ENCODE peak calls at places on chromosome 18, in eight cellular contexts. One of them, this sample, is unnamed.

GRCh38 chr18:33576999-33577687 is 876 bp upstream of the ASXL3 start:
- DNase-seq in AG04450: no peak
- DNase-seq in adrenal gland: no peak
- DNase-seq in lung: no peak
- DNase-seq in astrocyte: no peak
- DNase-seq in neural progenitor cell: no peak
- DNase-seq in tibial nerve: no peak
- DNase-seq in HL-60: no peak
- DNase-seq in this sample: no peak

GRCh38 chr18:78757014-78757413 is 222.6 kb upstream of the SALL3 start:
- DNase-seq in lung: no peak
- DNase-seq in AG04450: no peak
- DNase-seq in HL-60: no peak
- DNase-seq in tibial nerve: no peak
- DNase-seq in adrenal gland: no peak
- DNase-seq in astrocyte: no peak
- DNase-seq in neural progenitor cell: no peak
- DNase-seq in this sample: no peak

GRCh38 chr18:76364282-76365259 is 130.5 kb downstream of the ZNF516 start:
- DNase-seq in HL-60: no peak
- DNase-seq in neural progenitor cell: no peak
- DNase-seq in tibial nerve: no peak
- DNase-seq in astrocyte: no peak
- DNase-seq in AG04450: no peak
- DNase-seq in adrenal gland: no peak
- DNase-seq in lung: no peak
- DNase-seq in this sample: no peak

GRCh38 chr18:59057969-59058368 is 81.7 kb upstream of the SEC11C start:
- DNase-seq in HL-60: no peak
- DNase-seq in astrocyte: peak
- DNase-seq in AG04450: peak
- DNase-seq in adrenal gland: no peak
- DNase-seq in neural progenitor cell: no peak
- DNase-seq in lung: no peak
- DNase-seq in tibial nerve: no peak
- DNase-seq in this sample: no peak

GRCh38 chr18:73479472-73479871 is 611.7 kb upstream of the NETO1 start:
- DNase-seq in HL-60: no peak
- DNase-seq in adrenal gland: no peak
- DNase-seq in AG04450: no peak
- DNase-seq in astrocyte: peak
- DNase-seq in tibial nerve: no peak
- DNase-seq in neural progenitor cell: no peak
- DNase-seq in lung: no peak
- DNase-seq in this sample: no peak

GRCh38 chr18:61893971-61894750 is 1.4 kb upstream of the RNF152 start:
- DNase-seq in adrenal gland: peak
- DNase-seq in lung: peak
- DNase-seq in HL-60: peak
- DNase-seq in AG04450: no peak
- DNase-seq in astrocyte: no peak
- DNase-seq in tibial nerve: peak
- DNase-seq in neural progenitor cell: peak
- DNase-seq in this sample: peak

GRCh38 chr18:36711813-36712444 is 116.9 kb downstream of the TPGS2 start:
- DNase-seq in tibial nerve: no peak
- DNase-seq in AG04450: peak
- DNase-seq in adrenal gland: peak
- DNase-seq in HL-60: no peak
- DNase-seq in astrocyte: peak
- DNase-seq in lung: no peak
- DNase-seq in neural progenitor cell: no peak
- DNase-seq in this sample: no peak

GRCh38 chr18:62436636-62437519 is 85.9 kb upstream of the ZCCHC2 start:
- DNase-seq in adrenal gland: peak
- DNase-seq in tibial nerve: peak
- DNase-seq in lung: peak
- DNase-seq in neural progenitor cell: no peak
- DNase-seq in AG04450: no peak
- DNase-seq in HL-60: peak
- DNase-seq in astrocyte: peak
- DNase-seq in this sample: peak

GRCh38 chr18:74748809-74749208 is 151.1 kb downstream of the ZNF407 start:
- DNase-seq in AG04450: no peak
- DNase-seq in tibial nerve: no peak
- DNase-seq in HL-60: no peak
- DNase-seq in adrenal gland: no peak
- DNase-seq in lung: no peak
- DNase-seq in neural progenitor cell: peak
- DNase-seq in astrocyte: no peak
- DNase-seq in this sample: no peak

GRCh38 chr18:24913507-24914147 is 438.3 kb downstream of the ZNF521 start:
- DNase-seq in neural progenitor cell: no peak
- DNase-seq in AG04450: no peak
- DNase-seq in lung: no peak
- DNase-seq in tibial nerve: no peak
- DNase-seq in HL-60: no peak
- DNase-seq in adrenal gland: no peak
- DNase-seq in astrocyte: no peak
- DNase-seq in this sample: no peak

GRCh38 chr18:65235966-65236634 is 514.7 kb upstream of the CDH7 start:
- DNase-seq in tibial nerve: no peak
- DNase-seq in AG04450: no peak
- DNase-seq in neural progenitor cell: no peak
- DNase-seq in astrocyte: no peak
- DNase-seq in lung: no peak
- DNase-seq in adrenal gland: peak
- DNase-seq in HL-60: no peak
- DNase-seq in this sample: no peak

GRCh38 chr18:78837766-78838165 is 141.9 kb upstream of the SALL3 start:
- DNase-seq in tibial nerve: no peak
- DNase-seq in neural progenitor cell: no peak
- DNase-seq in AG04450: no peak
- DNase-seq in adrenal gland: no peak
- DNase-seq in astrocyte: no peak
- DNase-seq in lung: no peak
- DNase-seq in HL-60: no peak
- DNase-seq in this sample: no peak

GRCh38 chr18:36179562-36180334 is 7.5 kb upstream of the MOCOS start:
- DNase-seq in adrenal gland: peak
- DNase-seq in AG04450: peak
- DNase-seq in tibial nerve: peak
- DNase-seq in astrocyte: peak
- DNase-seq in HL-60: no peak
- DNase-seq in lung: peak
- DNase-seq in neural progenitor cell: no peak
- DNase-seq in this sample: peak

GRCh38 chr18:49693276-49694005 is 119.9 kb downstream of the ACAA2 start:
- DNase-seq in AG04450: no peak
- DNase-seq in astrocyte: no peak
- DNase-seq in adrenal gland: no peak
- DNase-seq in lung: no peak
- DNase-seq in neural progenitor cell: no peak
- DNase-seq in HL-60: no peak
- DNase-seq in tibial nerve: no peak
- DNase-seq in this sample: no peak

GRCh38 chr18:63917831-63918230 is 10.1 kb downstream of the SERPINB10 start:
- DNase-seq in lung: no peak
- DNase-seq in neural progenitor cell: no peak
- DNase-seq in HL-60: no peak
- DNase-seq in astrocyte: no peak
- DNase-seq in adrenal gland: no peak
- DNase-seq in tibial nerve: no peak
- DNase-seq in AG04450: no peak
- DNase-seq in this sample: no peak

GRCh38 chr18:59275406-59275949 is 2.2 kb upstream of the RAX start:
- DNase-seq in HL-60: no peak
- DNase-seq in tibial nerve: no peak
- DNase-seq in astrocyte: no peak
- DNase-seq in neural progenitor cell: peak
- DNase-seq in AG04450: no peak
- DNase-seq in adrenal gland: no peak
- DNase-seq in lung: no peak
- DNase-seq in this sample: no peak

GRCh38 chr18:48208432-48208948 is 200.7 kb downstream of the ZBTB7C start:
- DNase-seq in tibial nerve: no peak
- DNase-seq in lung: no peak
- DNase-seq in HL-60: no peak
- DNase-seq in neural progenitor cell: no peak
- DNase-seq in adrenal gland: no peak
- DNase-seq in AG04450: no peak
- DNase-seq in astrocyte: no peak
- DNase-seq in this sample: no peak

GRCh38 chr18:68330658-68331057 is 384.2 kb downstream of the TMX3 start:
- DNase-seq in tibial nerve: no peak
- DNase-seq in lung: no peak
- DNase-seq in adrenal gland: no peak
- DNase-seq in neural progenitor cell: no peak
- DNase-seq in astrocyte: no peak
- DNase-seq in AG04450: no peak
- DNase-seq in HL-60: no peak
- DNase-seq in this sample: no peak
- TF ChIP-seq CTCF in tibial nerve: no peak
- TF ChIP-seq CTCF in lung: no peak
- TF ChIP-seq CTCF in adrenal gland: no peak
- TF ChIP-seq CTCF in neural progenitor cell: peak
- TF ChIP-seq CTCF in astrocyte: no peak
- TF ChIP-seq CTCF in AG04450: peak
- TF ChIP-seq CTCF in HL-60: no peak
- TF ChIP-seq CTCF in this sample: no peak

GRCh38 chr18:70289351-70290330 is 796 bp downstream of the SOCS6 start:
- DNase-seq in tibial nerve: no peak
- DNase-seq in adrenal gland: peak
- DNase-seq in astrocyte: no peak
- DNase-seq in HL-60: no peak
- DNase-seq in AG04450: no peak
- DNase-seq in lung: no peak
- DNase-seq in neural progenitor cell: peak
- DNase-seq in this sample: no peak

GRCh38 chr18:70290482-70291294 is 1.8 kb downstream of the SOCS6 start:
- DNase-seq in neural progenitor cell: no peak
- DNase-seq in HL-60: no peak
- DNase-seq in astrocyte: no peak
- DNase-seq in AG04450: no peak
- DNase-seq in lung: no peak
- DNase-seq in adrenal gland: no peak
- DNase-seq in tibial nerve: no peak
- DNase-seq in this sample: no peak

GRCh38 chr18:70287731-70288130 is 1.1 kb upstream of the SOCS6 start:
- DNase-seq in adrenal gland: no peak
- DNase-seq in HL-60: no peak
- DNase-seq in lung: no peak
- DNase-seq in neural progenitor cell: no peak
- DNase-seq in tibial nerve: no peak
- DNase-seq in astrocyte: no peak
- DNase-seq in AG04450: no peak
- DNase-seq in this sample: no peak

GRCh38 chr18:70288851-70289328 is at the start of gene SOCS6:
- DNase-seq in neural progenitor cell: peak
- DNase-seq in tibial nerve: no peak
- DNase-seq in AG04450: peak
- DNase-seq in lung: peak
- DNase-seq in HL-60: peak
- DNase-seq in adrenal gland: peak
- DNase-seq in astrocyte: peak
- DNase-seq in this sample: peak

GRCh38 chr18:70288171-70288850 is 534 bp upstream of the SOCS6 start:
- DNase-seq in AG04450: no peak
- DNase-seq in astrocyte: no peak
- DNase-seq in adrenal gland: peak
- DNase-seq in HL-60: no peak
- DNase-seq in tibial nerve: no peak
- DNase-seq in neural progenitor cell: peak
- DNase-seq in lung: no peak
- DNase-seq in this sample: peak
- H3K4me3 ChIP-seq in AG04450: peak
- H3K4me3 ChIP-seq in astrocyte: peak
- H3K4me3 ChIP-seq in adrenal gland: peak
- H3K4me3 ChIP-seq in HL-60: peak
- H3K4me3 ChIP-seq in tibial nerve: peak
- H3K4me3 ChIP-seq in neural progenitor cell: peak
- H3K4me3 ChIP-seq in lung: peak
- H3K4me3 ChIP-seq in this sample: peak

GRCh38 chr18:9117980-9118841 is 15.7 kb downstream of the NDUFV2 start:
- DNase-seq in neural progenitor cell: no peak
- DNase-seq in astrocyte: no peak
- DNase-seq in adrenal gland: no peak
- DNase-seq in AG04450: no peak
- DNase-seq in lung: no peak
- DNase-seq in HL-60: no peak
- DNase-seq in tibial nerve: no peak
- DNase-seq in this sample: no peak

GRCh38 chr18:9120796-9121195 is 15.8 kb upstream of the ANKRD12 start:
- DNase-seq in adrenal gland: no peak
- DNase-seq in AG04450: no peak
- DNase-seq in astrocyte: no peak
- DNase-seq in neural progenitor cell: no peak
- DNase-seq in tibial nerve: no peak
- DNase-seq in lung: no peak
- DNase-seq in HL-60: no peak
- DNase-seq in this sample: no peak

GRCh38 chr18:9113468-9114149 is 11.1 kb downstream of the NDUFV2 start:
- DNase-seq in astrocyte: no peak
- DNase-seq in lung: no peak
- DNase-seq in adrenal gland: no peak
- DNase-seq in HL-60: no peak
- DNase-seq in AG04450: no peak
- DNase-seq in neural progenitor cell: no peak
- DNase-seq in tibial nerve: no peak
- DNase-seq in this sample: no peak

GRCh38 chr18:9115984-9116383 is 13.5 kb downstream of the NDUFV2 start:
- DNase-seq in AG04450: no peak
- DNase-seq in astrocyte: no peak
- DNase-seq in tibial nerve: no peak
- DNase-seq in lung: no peak
- DNase-seq in adrenal gland: no peak
- DNase-seq in neural progenitor cell: no peak
- DNase-seq in HL-60: no peak
- DNase-seq in this sample: no peak
- H3K27ac ChIP-seq in AG04450: no peak
- H3K27ac ChIP-seq in astrocyte: no peak
- H3K27ac ChIP-seq in tibial nerve: no peak
- H3K27ac ChIP-seq in lung: peak
- H3K27ac ChIP-seq in adrenal gland: no peak
- H3K27ac ChIP-seq in neural progenitor cell: no peak
- H3K27ac ChIP-seq in HL-60: no peak
- H3K27ac ChIP-seq in this sample: peak

GRCh38 chr18:54003195-54003594 is 221.3 kb downstream of the MBD2 start:
- DNase-seq in adrenal gland: no peak
- DNase-seq in tibial nerve: no peak
- DNase-seq in astrocyte: no peak
- DNase-seq in AG04450: no peak
- DNase-seq in neural progenitor cell: no peak
- DNase-seq in HL-60: no peak
- DNase-seq in lung: no peak
- DNase-seq in this sample: no peak

DNA sequence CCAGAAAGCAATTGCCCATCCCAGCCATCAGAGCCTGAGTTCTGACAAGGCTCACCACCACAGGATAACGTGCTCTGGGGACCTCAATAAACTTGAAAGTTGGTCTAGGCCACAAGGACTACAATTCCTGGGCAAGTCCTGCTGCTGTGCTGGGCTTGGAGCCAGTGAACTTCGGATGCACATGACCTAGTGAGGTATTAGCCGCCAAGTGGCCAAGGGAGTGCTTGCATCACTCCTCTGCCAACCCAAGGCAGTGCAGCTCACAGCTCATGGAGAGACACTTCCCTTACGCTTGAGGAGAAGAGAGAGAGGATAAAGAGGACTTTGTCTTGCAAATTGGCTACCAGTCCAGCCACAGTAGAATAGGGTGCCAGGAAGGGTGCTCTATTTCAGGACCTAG is 219.6 kb downstream of the MBD2 start:
- DNase-seq in HL-60: no peak
- DNase-seq in neural progenitor cell: no peak
- DNase-seq in astrocyte: no peak
- DNase-seq in AG04450: no peak
- DNase-seq in adrenal gland: no peak
- DNase-seq in tibial nerve: no peak
- DNase-seq in lung: no peak
- DNase-seq in this sample: no peak
- TF ChIP-seq CTCF in HL-60: no peak
- TF ChIP-seq CTCF in neural progenitor cell: no peak
- TF ChIP-seq CTCF in astrocyte: no peak
- TF ChIP-seq CTCF in AG04450: no peak
- TF ChIP-seq CTCF in adrenal gland: no peak
- TF ChIP-seq CTCF in tibial nerve: no peak
- TF ChIP-seq CTCF in lung: no peak
- TF ChIP-seq CTCF in this sample: no peak